ENCODE peak calls at places on chromosomes 4 and X, in nine cellular contexts. H is ovary, M is astrocyte, C is fibroblast of lung, S is GM12878, R is K562, J is Calu3, Q is type B pancreatic cell, F is fibroblast of pulmonary artery. X is an unnamed sample.

GRCh38 chr4:18675586-18675985 is 654.0 kb upstream of the LCORL start:
- DNase-seq in F (no peak), C (no peak), Q (no peak), S (no peak), M (no peak), J (no peak), R (no peak), H (no peak), X (no peak)

GRCh38 chr4:109410776-109411175 is 22.8 kb upstream of the SEC24B start:
- DNase-seq in M (peak), Q (no peak), C (no peak), J (peak), R (no peak), F (no peak), H (no peak), S (no peak), X (no peak)

GRCh38 chrX:51614353-51614752 is 4.4 kb downstream of the CENPVL3 start:
- DNase-seq in M (peak), S (no peak), F (peak), Q (no peak), R (peak), H (no peak), J (no peak), C (peak), X (no peak)

GRCh38 chr4:56305390-56305789 is 81.9 kb downstream of the AASDH start:
- DNase-seq in F (no peak), Q (no peak), J (no peak), S (no peak), R (no peak), M (no peak), C (no peak), H (no peak), X (no peak)

GRCh38 chrX:111244238-111244750 is 26.0 kb downstream of the CAPN6 start:
- DNase-seq in C (peak), H (no peak), Q (no peak), J (no peak), F (peak), M (no peak), S (no peak), R (peak), X (no peak)

GRCh38 chr4:80266267-80266901 is at the start of gene FGF5:
- DNase-seq in C (peak), M (peak), S (no peak), Q (peak), F (peak), H (peak), J (peak), R (peak), X (peak)

GRCh38 chrX:65871671-65872311 is 168.1 kb downstream of the VSIG4 start:
- DNase-seq in F (peak), H (no peak), Q (no peak), J (peak), R (peak), M (no peak), C (no peak), S (peak), X (no peak)

GRCh38 chrX:47191331-47191730 is 2.3 kb upstream of the UBA1 start:
- DNase-seq in M (no peak), S (no peak), R (peak), C (no peak), J (peak), H (no peak), F (no peak), Q (no peak), X (no peak)

GRCh38 chrX:37754518-37754917 is 25.3 kb upstream of the CYBB start:
- DNase-seq in Q (no peak), J (no peak), R (no peak), C (no peak), M (no peak), H (no peak), F (no peak), S (no peak), X (no peak)

GRCh38 chrX:110795645-110796510 is at the start of gene CHRDL1:
- DNase-seq in F (no peak), Q (peak), J (peak), R (no peak), S (no peak), M (peak), H (peak), C (peak), X (no peak)

GRCh38 chrX:99308302-99308701 is 1101.8 kb downstream of the PCDH19 start:
- DNase-seq in Q (no peak), S (no peak), R (no peak), J (no peak), F (no peak), H (no peak), M (no peak), C (no peak), X (no peak)

GRCh38 chr4:83248486-83248885 is 36.1 kb downstream of the COQ2 start:
- DNase-seq in R (no peak), F (no peak), Q (no peak), H (no peak), C (no peak), J (peak), M (no peak), S (no peak), X (no peak)

GRCh38 chr4:115113382-115114106 is at the start of gene NDST4:
- DNase-seq in J (peak), M (peak), H (no peak), R (no peak), F (peak), C (peak), Q (no peak), S (no peak), X (no peak)

GRCh38 chrX:41265615-41266014 is 68.3 kb upstream of the DDX3X start:
- DNase-seq in C (peak), M (peak), J (no peak), S (no peak), R (peak), H (peak), F (peak), Q (no peak), X (no peak)

GRCh38 chr4:158179465-158179864 is 6.6 kb upstream of the GASK1B start:
- DNase-seq in J (no peak), C (no peak), S (no peak), Q (no peak), F (no peak), R (no peak), M (no peak), H (no peak), X (no peak)

GRCh38 chr4:158513246-158513645 is 8.4 kb upstream of the RXFP1 start:
- DNase-seq in C (no peak), R (no peak), M (no peak), H (no peak), J (no peak), S (no peak), Q (no peak), F (no peak), X (no peak)

GRCh38 chr4:5391492-5391891 is 316.9 kb downstream of the EVC2 start:
- DNase-seq in F (no peak), S (no peak), H (no peak), J (no peak), C (no peak), R (no peak), M (no peak), Q (no peak), X (no peak)

GRCh38 chrX:133698298-133698697 is 283.0 kb upstream of the GPC4 start:
- DNase-seq in H (no peak), R (no peak), J (peak), M (peak), F (peak), C (peak), S (no peak), Q (no peak), X (no peak)

GRCh38 chrX:140157611-140158010 is 192.3 kb upstream of the CXorf66 start:
- DNase-seq in S (no peak), C (peak), J (no peak), H (no peak), R (no peak), Q (no peak), M (peak), F (peak), X (no peak)

GRCh38 chrX:39750246-39750790 is 347.4 kb downstream of the BCOR start:
- DNase-seq in C (no peak), Q (no peak), S (no peak), M (no peak), J (no peak), H (no peak), R (no peak), F (no peak), X (no peak)

GRCh38 chr4:34181891-34182290 is 2062.4 kb downstream of the ARAP2 start:
- DNase-seq in M (peak), R (no peak), H (no peak), C (peak), Q (no peak), S (no peak), F (peak), J (no peak), X (no peak)

GRCh38 chr4:144820706-144821105 is 174.8 kb downstream of the HHIP start:
- DNase-seq in M (peak), F (peak), Q (no peak), J (no peak), H (no peak), S (no peak), C (peak), R (no peak), X (no peak)

GRCh38 chr4:152682143-152682542 is 2.3 kb upstream of the TMEM154 start:
- DNase-seq in Q (no peak), J (no peak), M (no peak), S (no peak), H (no peak), R (no peak), F (no peak), C (no peak), X (no peak)

GRCh38 chr4:107619065-107619464 is 101.0 kb downstream of the PAPSS1 start:
- DNase-seq in J (no peak), F (peak), M (peak), S (no peak), Q (no peak), R (no peak), H (no peak), C (peak), X (no peak)

GRCh38 chr4:31307026-31307425 is 586.9 kb downstream of the PCDH7 start:
- DNase-seq in F (no peak), J (no peak), R (no peak), H (no peak), S (no peak), M (peak), Q (no peak), C (no peak), X (no peak)

GRCh38 chrX:30659421-30659820 is 6.2 kb downstream of the GK start:
- DNase-seq in H (no peak), R (peak), J (no peak), S (no peak), F (peak), Q (no peak), M (peak), C (peak), X (no peak)

GRCh38 chr4:6546681-6547447 is 28.1 kb upstream of the MAN2B2 start:
- DNase-seq in H (no peak), J (peak), R (peak), C (peak), M (peak), S (no peak), F (peak), Q (no peak), X (no peak)

GRCh38 chr4:3770323-3771166 is 4.4 kb downstream of the ADRA2C start:
- DNase-seq in S (no peak), J (no peak), R (no peak), Q (no peak), F (no peak), M (no peak), C (no peak), H (no peak), X (no peak)

GRCh38 chrX:119638725-119639471 is 32.7 kb upstream of the NKRF start:
- DNase-seq in M (no peak), C (no peak), H (no peak), J (no peak), R (no peak), F (no peak), Q (no peak), S (peak), X (no peak)

GRCh38 chr4:14749910-14750309 is 252.4 kb upstream of the CPEB2 start:
- DNase-seq in J (peak), M (peak), S (no peak), R (peak), F (peak), Q (no peak), C (peak), H (no peak), X (no peak)

GRCh38 chrX:57771689-57772088 is 91.6 kb upstream of the NLRP2B start:
- DNase-seq in R (no peak), C (no peak), H (no peak), S (no peak), F (no peak), M (no peak), Q (no peak), J (no peak), X (no peak)

GRCh38 chr4:91621446-91621845 is 682.3 kb upstream of the GRID2 start:
- DNase-seq in J (no peak), R (no peak), Q (no peak), H (no peak), F (no peak), S (no peak), M (no peak), C (no peak), X (no peak)

GRCh38 chr4:2071912-2072867 is 13.1 kb downstream of the NAT8L start:
- DNase-seq in M (no peak), R (no peak), J (no peak), H (no peak), Q (no peak), S (no peak), C (no peak), F (no peak), X (no peak)

GRCh38 chrX:69951756-69952155 is 98.0 kb downstream of the AWAT2 start:
- DNase-seq in H (no peak), J (no peak), C (no peak), M (no peak), R (no peak), S (no peak), Q (no peak), F (peak), X (no peak)

GRCh38 chr4:60313616-60314015 is 886.5 kb upstream of the ADGRL3 start:
- DNase-seq in Q (no peak), J (no peak), F (peak), R (no peak), S (no peak), H (no peak), C (peak), M (peak), X (no peak)

GRCh38 chrX:153744210-153745066 is 19.6 kb upstream of the PLXNB3 start:
- DNase-seq in J (no peak), C (no peak), F (no peak), Q (no peak), R (peak), H (no peak), M (no peak), S (no peak), X (no peak)
- TF ChIP-seq CTCF in J (no peak), C (peak), F (no peak), Q (peak), R (peak), H (no peak), M (no peak), S (no peak), X (no peak)

GRCh38 chr4:10333942-10334341 is 123.3 kb downstream of the ZNF518B start:
- DNase-seq in M (no peak), H (no peak), Q (no peak), F (no peak), S (no peak), C (no peak), J (no peak), R (no peak), X (no peak)
- TF ChIP-seq CTCF in M (no peak), H (no peak), Q (no peak), F (no peak), S (no peak), C (no peak), J (no peak), R (no peak), X (no peak)

GRCh38 chrX:8025705-8026104 is 98.5 kb upstream of the PNPLA4 start:
- DNase-seq in S (no peak), R (no peak), H (no peak), J (no peak), C (no peak), F (no peak), Q (no peak), M (no peak), X (no peak)
- TF ChIP-seq CTCF in S (no peak), R (no peak), H (no peak), J (no peak), C (no peak), F (no peak), Q (no peak), M (no peak), X (no peak)

GRCh38 chr4:162131256-162131655 is 32.5 kb downstream of the FSTL5 start:
- DNase-seq in H (no peak), C (no peak), R (no peak), M (no peak), Q (no peak), F (no peak), S (no peak), J (peak), X (no peak)
- TF ChIP-seq CTCF in H (no peak), C (no peak), R (no peak), M (peak), Q (peak), F (no peak), S (no peak), J (no peak), X (peak)

DNA sequence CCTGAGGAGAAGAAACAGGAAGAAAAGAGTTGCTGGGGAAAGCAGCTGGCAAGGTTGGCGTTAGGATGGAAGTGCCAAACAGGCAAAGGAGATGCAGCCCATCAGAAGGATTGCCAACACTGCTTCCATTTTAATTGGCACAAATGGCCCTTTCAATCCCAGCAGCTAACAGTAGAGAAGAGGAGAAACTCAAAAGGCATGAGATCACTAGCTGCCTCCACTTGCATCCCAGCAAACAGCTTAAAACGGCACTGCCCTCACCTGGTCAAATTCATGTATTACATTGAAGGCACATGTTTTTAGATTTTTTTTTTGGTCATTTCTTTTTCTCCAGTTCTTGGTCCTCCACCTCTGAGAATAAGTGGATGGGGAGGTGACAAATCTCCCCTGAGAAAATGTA is 14.9 kb upstream of the LOC101059915 start:
- DNase-seq in R (peak), M (peak), F (peak), S (no peak), H (no peak), J (peak), Q (no peak), C (peak), X (no peak)
- TF ChIP-seq CTCF in R (peak), M (peak), F (peak), S (peak), H (peak), J (peak), Q (peak), C (peak), X (peak)

GRCh38 chr4:97153042-97153441 is 990.2 kb downstream of the STPG2 start:
- DNase-seq in S (no peak), Q (no peak), R (no peak), H (no peak), F (peak), M (no peak), C (no peak), J (no peak), X (no peak)
- TF ChIP-seq CTCF in S (peak), Q (peak), R (no peak), H (no peak), F (peak), M (peak), C (no peak), J (no peak), X (peak)

DNA sequence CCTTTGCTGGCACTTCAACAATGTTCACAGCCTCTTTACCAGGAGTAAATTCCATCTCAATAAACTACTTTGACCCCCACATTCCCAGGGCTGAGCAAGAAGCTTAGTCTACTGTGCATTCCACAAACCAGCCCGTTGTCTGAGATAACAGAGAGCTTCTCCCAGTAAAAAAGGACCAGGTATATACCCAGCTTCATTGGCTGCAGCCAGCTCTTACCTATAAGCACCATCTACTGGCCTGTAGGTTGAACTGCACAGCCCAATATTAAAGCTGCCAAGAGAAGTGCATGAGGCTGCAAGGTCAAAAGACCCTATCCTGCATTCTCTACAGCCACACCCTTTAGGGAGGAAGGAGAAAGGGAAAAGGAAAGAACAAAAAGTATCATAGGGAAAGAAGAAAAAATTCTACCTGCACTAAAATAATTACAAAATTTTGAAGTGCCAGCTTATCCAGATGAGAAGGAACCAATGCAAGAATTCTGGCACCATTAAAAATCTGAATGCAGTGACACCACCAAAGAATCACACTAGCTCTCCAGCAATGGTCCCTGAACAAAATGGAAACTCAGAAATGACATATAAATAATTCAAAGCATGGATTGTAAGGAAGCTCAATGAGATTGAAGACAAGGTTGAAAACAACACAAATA is 45.7 kb upstream of the INTU start:
- DNase-seq in J (peak), C (peak), Q (no peak), H (no peak), S (no peak), F (peak), M (peak), R (peak), X (no peak)
- TF ChIP-seq CTCF in J (peak), C (peak), Q (peak), H (no peak), S (peak), F (peak), M (peak), R (peak), X (peak)

GRCh38 chr4:84432713-84433112 is 66.4 kb downstream of the NKX6-1 start:
- DNase-seq in H (no peak), S (no peak), Q (no peak), R (no peak), F (no peak), J (no peak), M (no peak), C (no peak), X (no peak)
- TF ChIP-seq CTCF in H (no peak), S (no peak), Q (no peak), R (no peak), F (no peak), J (no peak), M (no peak), C (no peak), X (no peak)

GRCh38 chrX:64230123-64230970 is at the start of gene ASB12:
- DNase-seq in C (no peak), H (no peak), R (no peak), S (no peak), M (no peak), Q (no peak), F (no peak), J (no peak), X (no peak)
- TF ChIP-seq CTCF in C (no peak), H (no peak), R (no peak), S (no peak), M (no peak), Q (no peak), F (no peak), J (no peak), X (no peak)